ENCODE peak calls at places on chromosomes 13 and 19, in six cellular contexts. One of them, this sample, is unnamed.

GRCh38 chr13:41827507-41828213 is 133.2 kb downstream of the VWA8 start:
- DNase-seq in thyroid gland: no peak
- DNase-seq in transverse colon: no peak
- DNase-seq in ovary: no peak
- DNase-seq in fibroblast of mammary gland: peak; percentile 95
- DNase-seq in brain microvascular endothelial cell: peak; percentile 96
- DNase-seq in this sample: peak; percentile 80

GRCh38 chr13:45004096-45004495 is 14.8 kb downstream of the GPALPP1 start:
- DNase-seq in thyroid gland: no peak
- DNase-seq in transverse colon: no peak
- DNase-seq in ovary: no peak
- DNase-seq in fibroblast of mammary gland: no peak
- DNase-seq in brain microvascular endothelial cell: no peak
- DNase-seq in this sample: no peak

GRCh38 chr13:83211301-83211700 is 671.0 kb downstream of the SLITRK1 start:
- DNase-seq in thyroid gland: no peak
- DNase-seq in ovary: no peak
- DNase-seq in fibroblast of mammary gland: peak; percentile 37
- DNase-seq in transverse colon: no peak
- DNase-seq in brain microvascular endothelial cell: peak; percentile 61
- DNase-seq in this sample: no peak

GRCh38 chr13:95295026-95295425 is 6.2 kb downstream of the ABCC4 start:
- DNase-seq in fibroblast of mammary gland: peak; percentile 31
- DNase-seq in brain microvascular endothelial cell: no peak
- DNase-seq in transverse colon: no peak
- DNase-seq in ovary: no peak
- DNase-seq in thyroid gland: no peak
- DNase-seq in this sample: no peak

GRCh38 chr13:26228080-26228479 is 6.0 kb upstream of the RNF6 start:
- DNase-seq in brain microvascular endothelial cell: no peak
- DNase-seq in ovary: no peak
- DNase-seq in fibroblast of mammary gland: no peak
- DNase-seq in thyroid gland: no peak
- DNase-seq in transverse colon: no peak
- DNase-seq in this sample: no peak

GRCh38 chr13:90918551-90918950 is 428.9 kb upstream of the MIR17HG start:
- DNase-seq in brain microvascular endothelial cell: no peak
- DNase-seq in thyroid gland: no peak
- DNase-seq in transverse colon: no peak
- DNase-seq in fibroblast of mammary gland: peak; percentile 45
- DNase-seq in ovary: no peak
- DNase-seq in this sample: no peak

GRCh38 chr19:54430306-54431254 is 15.3 kb downstream of the TTYH1 start:
- DNase-seq in fibroblast of mammary gland: no peak
- DNase-seq in brain microvascular endothelial cell: peak; percentile 25
- DNase-seq in ovary: peak; percentile 66
- DNase-seq in transverse colon: peak; percentile 37
- DNase-seq in thyroid gland: peak; percentile 29
- DNase-seq in this sample: no peak

GRCh38 chr19:8334458-8335342 is 8.4 kb downstream of the KANK3 start:
- DNase-seq in fibroblast of mammary gland: peak; percentile 62
- DNase-seq in transverse colon: peak; percentile 69
- DNase-seq in brain microvascular endothelial cell: no peak
- DNase-seq in thyroid gland: peak; percentile 64
- DNase-seq in ovary: peak; percentile 56
- DNase-seq in this sample: no peak

GRCh38 chr19:32971012-32971595 is 654 bp downstream of the CEP89 start:
- DNase-seq in brain microvascular endothelial cell: no peak
- DNase-seq in thyroid gland: peak; percentile 8
- DNase-seq in transverse colon: no peak
- DNase-seq in ovary: peak; percentile 25
- DNase-seq in fibroblast of mammary gland: no peak
- DNase-seq in this sample: no peak

GRCh38 chr13:32902898-32903297 is 113.3 kb upstream of the KL start:
- DNase-seq in thyroid gland: peak; percentile 12
- DNase-seq in fibroblast of mammary gland: peak; percentile 68
- DNase-seq in transverse colon: peak; percentile 34
- DNase-seq in brain microvascular endothelial cell: no peak
- DNase-seq in ovary: peak; percentile 22
- DNase-seq in this sample: no peak

GRCh38 chr13:77928909-77929308 is 10.3 kb upstream of the EDNRB start:
- DNase-seq in ovary: no peak
- DNase-seq in brain microvascular endothelial cell: no peak
- DNase-seq in transverse colon: no peak
- DNase-seq in thyroid gland: no peak
- DNase-seq in fibroblast of mammary gland: peak; percentile 31
- DNase-seq in this sample: no peak

GRCh38 chr13:25727250-25727649 is 324.6 kb downstream of the SHISA2 start:
- DNase-seq in thyroid gland: no peak
- DNase-seq in transverse colon: peak; percentile 18
- DNase-seq in ovary: no peak
- DNase-seq in brain microvascular endothelial cell: no peak
- DNase-seq in fibroblast of mammary gland: no peak
- DNase-seq in this sample: no peak

GRCh38 chr19:17778621-17779280 is 16.2 kb upstream of the B3GNT3 start:
- DNase-seq in thyroid gland: no peak
- DNase-seq in brain microvascular endothelial cell: no peak
- DNase-seq in ovary: no peak
- DNase-seq in transverse colon: no peak
- DNase-seq in fibroblast of mammary gland: no peak
- DNase-seq in this sample: no peak

GRCh38 chr13:84571264-84571663 is 689.0 kb upstream of the SLITRK1 start:
- DNase-seq in brain microvascular endothelial cell: no peak
- DNase-seq in fibroblast of mammary gland: no peak
- DNase-seq in transverse colon: no peak
- DNase-seq in ovary: no peak
- DNase-seq in thyroid gland: no peak
- DNase-seq in this sample: no peak

GRCh38 chr19:23949611-23950010 is 34.9 kb downstream of the ZNF726 start:
- DNase-seq in thyroid gland: no peak
- DNase-seq in brain microvascular endothelial cell: no peak
- DNase-seq in ovary: no peak
- DNase-seq in transverse colon: no peak
- DNase-seq in fibroblast of mammary gland: peak; percentile 1
- DNase-seq in this sample: no peak

GRCh38 chr13:95536629-95537241 is 15.8 kb upstream of the CLDN10 start:
- DNase-seq in ovary: no peak
- DNase-seq in thyroid gland: no peak
- DNase-seq in brain microvascular endothelial cell: no peak
- DNase-seq in fibroblast of mammary gland: peak; percentile 47
- DNase-seq in transverse colon: no peak
- DNase-seq in this sample: peak; percentile 5

GRCh38 chr13:97298816-97299215 is 76.7 kb downstream of the MBNL2 start:
- DNase-seq in thyroid gland: no peak
- DNase-seq in fibroblast of mammary gland: peak; percentile 35
- DNase-seq in ovary: no peak
- DNase-seq in transverse colon: no peak
- DNase-seq in brain microvascular endothelial cell: no peak
- DNase-seq in this sample: no peak

GRCh38 chr19:18765224-18765623 is 25.9 kb downstream of the COMP start:
- DNase-seq in fibroblast of mammary gland: no peak
- DNase-seq in ovary: no peak
- DNase-seq in thyroid gland: no peak
- DNase-seq in brain microvascular endothelial cell: no peak
- DNase-seq in transverse colon: peak; percentile 33
- DNase-seq in this sample: no peak

GRCh38 chr13:66237411-66238062 is 992.6 kb downstream of the PCDH9 start:
- DNase-seq in transverse colon: no peak
- DNase-seq in thyroid gland: no peak
- DNase-seq in ovary: no peak
- DNase-seq in fibroblast of mammary gland: no peak
- DNase-seq in brain microvascular endothelial cell: no peak
- DNase-seq in this sample: no peak

GRCh38 chr19:10836478-10837325 is 690 bp upstream of the TMED1 start:
- DNase-seq in thyroid gland: peak; percentile 75
- DNase-seq in brain microvascular endothelial cell: no peak
- DNase-seq in fibroblast of mammary gland: peak; percentile 84
- DNase-seq in transverse colon: peak; percentile 86
- DNase-seq in ovary: peak; percentile 88
- DNase-seq in this sample: no peak

GRCh38 chr19:38975861-38976271 is 324 bp upstream of the FBXO17 start:
- DNase-seq in thyroid gland: no peak
- DNase-seq in fibroblast of mammary gland: peak; percentile 49
- DNase-seq in transverse colon: no peak
- DNase-seq in brain microvascular endothelial cell: no peak
- DNase-seq in ovary: peak; percentile 76
- DNase-seq in this sample: no peak

GRCh38 chr13:30720470-30720869 is 14.9 kb upstream of the ALOX5AP start:
- DNase-seq in brain microvascular endothelial cell: no peak
- DNase-seq in thyroid gland: no peak
- DNase-seq in ovary: no peak
- DNase-seq in transverse colon: no peak
- DNase-seq in fibroblast of mammary gland: no peak
- DNase-seq in this sample: no peak

GRCh38 chr19:4583961-4584669 is 24.6 kb upstream of the SEMA6B start:
- DNase-seq in thyroid gland: no peak
- DNase-seq in transverse colon: no peak
- DNase-seq in brain microvascular endothelial cell: no peak
- DNase-seq in ovary: no peak
- DNase-seq in fibroblast of mammary gland: no peak
- DNase-seq in this sample: no peak

GRCh38 chr19:8486661-8487136 is 15.7 kb downstream of the PRAM1 start:
- DNase-seq in transverse colon: no peak
- DNase-seq in ovary: no peak
- DNase-seq in fibroblast of mammary gland: no peak
- DNase-seq in brain microvascular endothelial cell: no peak
- DNase-seq in thyroid gland: no peak
- DNase-seq in this sample: no peak

GRCh38 chr13:29733069-29733700 is 117.2 kb downstream of the UBL3 start:
- DNase-seq in thyroid gland: no peak
- DNase-seq in brain microvascular endothelial cell: no peak
- DNase-seq in transverse colon: no peak
- DNase-seq in ovary: no peak
- DNase-seq in fibroblast of mammary gland: no peak
- DNase-seq in this sample: no peak

GRCh38 chr13:39811051-39811450 is 155.6 kb downstream of the COG6 start:
- DNase-seq in brain microvascular endothelial cell: no peak
- DNase-seq in fibroblast of mammary gland: no peak
- DNase-seq in thyroid gland: no peak
- DNase-seq in ovary: no peak
- DNase-seq in transverse colon: no peak
- DNase-seq in this sample: no peak

GRCh38 chr19:40223135-40223822 is 3.2 kb downstream of the CCNP start:
- DNase-seq in transverse colon: peak; percentile 67
- DNase-seq in fibroblast of mammary gland: no peak
- DNase-seq in ovary: no peak
- DNase-seq in thyroid gland: no peak
- DNase-seq in brain microvascular endothelial cell: no peak
- DNase-seq in this sample: no peak

GRCh38 chr13:110819203-110820014 is 95.5 kb downstream of the ANKRD10 start:
- DNase-seq in thyroid gland: peak; percentile 77
- DNase-seq in brain microvascular endothelial cell: peak; percentile 60
- DNase-seq in fibroblast of mammary gland: peak; percentile 67
- DNase-seq in ovary: peak; percentile 83
- DNase-seq in transverse colon: peak; percentile 84
- DNase-seq in this sample: peak; percentile 5

GRCh38 chr19:56547535-56547934 is 8.8 kb downstream of the ZFP28 start:
- DNase-seq in transverse colon: no peak
- DNase-seq in brain microvascular endothelial cell: no peak
- DNase-seq in fibroblast of mammary gland: no peak
- DNase-seq in thyroid gland: no peak
- DNase-seq in ovary: no peak
- DNase-seq in this sample: no peak
- TF ChIP-seq CTCF in transverse colon: no peak
- TF ChIP-seq CTCF in brain microvascular endothelial cell: peak; percentile 39
- TF ChIP-seq CTCF in fibroblast of mammary gland: peak; percentile 23
- TF ChIP-seq CTCF in thyroid gland: no peak
- TF ChIP-seq CTCF in ovary: no peak
- TF ChIP-seq CTCF in this sample: peak; percentile 20

GRCh38 chr13:112066624-112067004 is 335 bp upstream of the SOX1 start:
- DNase-seq in ovary: no peak
- DNase-seq in fibroblast of mammary gland: no peak
- DNase-seq in brain microvascular endothelial cell: no peak
- DNase-seq in thyroid gland: peak; percentile 24
- DNase-seq in transverse colon: peak; percentile 45
- DNase-seq in this sample: no peak
- H3K4me3 ChIP-seq in ovary: no peak overlapping the region
- H3K4me3 ChIP-seq in fibroblast of mammary gland: no peak overlapping the region
- H3K4me3 ChIP-seq in brain microvascular endothelial cell: no peak overlapping the region
- H3K4me3 ChIP-seq in thyroid gland: no peak overlapping the region
- H3K4me3 ChIP-seq in transverse colon: peak overlapping the region; percentile 41
- H3K4me3 ChIP-seq in this sample: no peak overlapping the region

GRCh38 chr19:43316591-43317319 is 36.7 kb upstream of the CD177 start:
- DNase-seq in ovary: no peak
- DNase-seq in transverse colon: peak; percentile 26
- DNase-seq in fibroblast of mammary gland: peak; percentile 40
- DNase-seq in thyroid gland: no peak
- DNase-seq in brain microvascular endothelial cell: no peak
- DNase-seq in this sample: no peak
- TF ChIP-seq CTCF in ovary: no peak
- TF ChIP-seq CTCF in transverse colon: peak; percentile 18
- TF ChIP-seq CTCF in fibroblast of mammary gland: peak; percentile 43
- TF ChIP-seq CTCF in thyroid gland: no peak
- TF ChIP-seq CTCF in brain microvascular endothelial cell: peak; percentile 31
- TF ChIP-seq CTCF in this sample: peak; percentile 80

DNA sequence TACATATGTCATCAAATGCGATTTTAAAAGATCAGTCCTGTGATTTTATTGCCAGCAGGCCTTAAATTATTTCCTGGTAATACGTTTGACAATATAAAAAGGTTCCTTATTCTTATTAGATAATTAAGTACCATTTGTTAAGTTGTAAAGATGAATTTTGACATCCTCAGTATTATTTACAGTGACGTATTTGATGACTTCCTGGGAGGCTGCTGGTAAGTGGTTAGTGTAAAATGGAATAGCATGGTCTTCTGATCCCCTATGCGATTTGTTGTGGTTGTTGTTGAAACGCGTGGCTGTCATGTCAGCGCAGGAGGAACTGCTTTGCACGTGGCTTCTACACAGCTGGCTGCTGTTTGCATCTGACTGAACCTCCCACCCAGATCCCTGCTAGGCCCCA is 99.7 kb downstream of the DCLK1 start:
- DNase-seq in thyroid gland: no peak
- DNase-seq in fibroblast of mammary gland: peak; percentile 55
- DNase-seq in ovary: no peak
- DNase-seq in transverse colon: no peak
- DNase-seq in brain microvascular endothelial cell: no peak
- DNase-seq in this sample: no peak
- H3K4me3 ChIP-seq in thyroid gland: no peak overlapping the region
- H3K4me3 ChIP-seq in fibroblast of mammary gland: no peak overlapping the region
- H3K4me3 ChIP-seq in ovary: no peak overlapping the region
- H3K4me3 ChIP-seq in transverse colon: no peak overlapping the region
- H3K4me3 ChIP-seq in brain microvascular endothelial cell: no peak overlapping the region
- H3K4me3 ChIP-seq in this sample: no peak overlapping the region

GRCh38 chr19:1672038-1672768 is 19.8 kb upstream of the TCF3 start:
- DNase-seq in ovary: peak; percentile 52
- DNase-seq in brain microvascular endothelial cell: no peak
- DNase-seq in transverse colon: peak; percentile 45
- DNase-seq in thyroid gland: no peak
- DNase-seq in fibroblast of mammary gland: peak; percentile 32
- DNase-seq in this sample: no peak
- TF ChIP-seq CTCF in ovary: peak; percentile 50
- TF ChIP-seq CTCF in brain microvascular endothelial cell: peak; percentile 78
- TF ChIP-seq CTCF in transverse colon: peak; percentile 85
- TF ChIP-seq CTCF in thyroid gland: peak; percentile 73
- TF ChIP-seq CTCF in fibroblast of mammary gland: peak; percentile 59
- TF ChIP-seq CTCF in this sample: peak; percentile 84

This sample was measured in AG09309.